ENCODE peak calls at places on chromosome 17, in four cellular contexts. D is GM12878, K is HepG2, V is K562. T is an unnamed sample.

GRCh38 chr17:68777243-68777855 is 176.2 kb upstream of the FAM20A start:
- DNase-seq in D (no peak), K (peak), V (peak), T (peak)

GRCh38 chr17:12756786-12757185 is 32.5 kb upstream of the ARHGAP44 start:
- DNase-seq in V (no peak), D (no peak), K (no peak), T (no peak)

GRCh38 chr17:29742210-29742513 is 119.5 kb upstream of the CORO6 start:
- DNase-seq in V (no peak), K (no peak), D (no peak), T (no peak)

GRCh38 chr17:4163951-4164350 is 21.0 kb downstream of the CYB5D2 start:
- DNase-seq in D (no peak), V (peak), K (no peak), T (no peak)

GRCh38 chr17:39751637-39752036 is 13.9 kb downstream of the GRB7 start:
- DNase-seq in D (no peak), V (no peak), K (no peak), T (peak)

GRCh38 chr17:75908201-75908600 is 3.5 kb upstream of the MRPL38 start:
- DNase-seq in D (no peak), V (no peak), K (no peak), T (no peak)

GRCh38 chr17:17605747-17606083 is 14.2 kb upstream of the PEMT start:
- DNase-seq in D (no peak), K (no peak), V (no peak), T (no peak)

GRCh38 chr17:48162305-48162934 is 54.9 kb downstream of the SNX11 start:
- DNase-seq in K (no peak), V (no peak), D (no peak), T (no peak)

GRCh38 chr17:56801506-56802178 is 32.1 kb downstream of the C17orf67 start:
- DNase-seq in K (no peak), V (no peak), D (no peak), T (no peak)

GRCh38 chr17:76182016-76182764 is 41.1 kb upstream of the FOXJ1 start:
- DNase-seq in V (peak), D (peak), K (peak), T (peak)

GRCh38 chr17:36703860-36704266 is 102.5 kb downstream of the MRM1 start:
- DNase-seq in D (no peak), K (no peak), V (peak), T (peak)

GRCh38 chr17:41580651-41581365 is 5.9 kb downstream of the KRT14 start:
- DNase-seq in D (no peak), V (no peak), K (no peak), T (no peak)

GRCh38 chr17:12024332-12024731 is 3.7 kb downstream of the MAP2K4 start:
- DNase-seq in K (peak), V (no peak), D (no peak), T (no peak)

GRCh38 chr17:8823279-8823678 is 24.1 kb upstream of the MFSD6L start:
- DNase-seq in V (no peak), D (no peak), K (no peak), T (no peak)

GRCh38 chr17:27956601-27957445 is 63.7 kb upstream of the LYRM9 start:
- DNase-seq in V (peak), K (no peak), D (no peak), T (peak)

GRCh38 chr17:9959377-9959981 is 54.4 kb upstream of the RCVRN start:
- DNase-seq in K (peak), D (no peak), V (peak), T (peak)

GRCh38 chr17:42354956-42355843 is 33.0 kb downstream of the STAT3 start:
- DNase-seq in D (no peak), V (no peak), K (no peak), T (no peak)

GRCh38 chr17:67718325-67718941 is 697 bp downstream of the NOL11 start:
- DNase-seq in D (no peak), V (peak), K (peak), T (peak)

GRCh38 chr17:55086635-55087058 is 118.1 kb downstream of the STXBP4 start:
- DNase-seq in V (peak), D (no peak), K (no peak), T (no peak)

GRCh38 chr17:63834431-63835166 is 7.1 kb upstream of the FTSJ3 start:
- DNase-seq in D (no peak), V (peak), K (peak), T (peak)

GRCh38 chr17:66221343-66221742 is 7.9 kb downstream of the APOH start:
- DNase-seq in V (no peak), K (no peak), D (no peak), T (no peak)

GRCh38 chr17:79651751-79652150 is 40.9 kb upstream of the RBFOX3 start:
- DNase-seq in D (no peak), K (no peak), V (no peak), T (peak)

GRCh38 chr17:3040882-3041281 is 22.5 kb downstream of the OR1D5 start:
- DNase-seq in D (no peak), K (no peak), V (no peak), T (no peak)

GRCh38 chr17:6574689-6575595 is 18.6 kb upstream of the PITPNM3 start:
- DNase-seq in K (no peak), D (peak), V (peak), T (no peak)

GRCh38 chr17:9645858-9646555 is 690 bp downstream of the USP43 start:
- DNase-seq in V (peak), D (no peak), K (peak), T (peak)

GRCh38 chr17:50908860-50909764 is 43.0 kb upstream of the TOB1 start:
- DNase-seq in K (peak), V (no peak), D (no peak), T (no peak)

GRCh38 chr17:58918879-58919278 is 163.2 kb downstream of the PPM1E start:
- DNase-seq in V (no peak), K (no peak), D (no peak), T (no peak)

GRCh38 chr17:58917228-58917627 is 161.6 kb downstream of the PPM1E start:
- DNase-seq in V (no peak), D (no peak), K (no peak), T (no peak)

GRCh38 chr17:58913971-58914769 is 158.5 kb downstream of the PPM1E start:
- DNase-seq in K (no peak), D (no peak), V (no peak), T (no peak)

GRCh38 chr17:58920773-58921172 is 165.1 kb downstream of the PPM1E start:
- DNase-seq in V (no peak), K (no peak), D (peak), T (no peak)

DNA sequence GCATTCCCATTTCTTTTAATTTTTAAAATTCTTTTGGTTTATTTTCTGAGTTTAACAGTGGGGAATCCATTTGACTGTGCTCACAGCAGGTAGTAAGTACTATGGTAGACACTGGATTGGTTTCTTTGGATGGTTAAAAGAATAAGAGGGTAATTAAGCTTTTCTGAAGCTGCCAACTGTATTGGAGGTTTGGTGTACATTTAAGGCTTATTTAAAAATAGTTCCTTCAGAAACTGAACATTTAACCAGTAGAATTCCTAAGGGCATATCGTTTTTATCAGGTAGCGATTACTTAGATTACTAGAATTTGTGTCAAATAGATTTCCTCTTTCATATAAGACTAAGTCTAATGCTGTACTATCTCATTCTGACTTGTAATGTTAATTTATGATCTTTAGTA is 162.4 kb downstream of the PPM1E start:
- DNase-seq in K (no peak), V (no peak), D (no peak), T (no peak)
- TF ChIP-seq NFIC in K (no peak), V (no peak), D (no peak), T (no peak)

GRCh38 chr17:64920419-64921172 is 1.3 kb upstream of the LRRC37A3 start:
- DNase-seq in K (peak), D (no peak), V (peak), T (no peak)
- TF ChIP-seq NFIC in K (no peak), D (no peak), V (no peak), T (no peak)

GRCh38 chr17:14947671-14948070 is 317.5 kb downstream of the PMP22 start:
- DNase-seq in V (no peak), D (no peak), K (no peak), T (no peak)
- TF ChIP-seq NFIC in V (no peak), D (no peak), K (no peak), T (no peak)

GRCh38 chr17:34511265-34511664 is 68.1 kb upstream of the TMEM132E start:
- DNase-seq in V (no peak), K (no peak), D (no peak), T (peak)
- TF ChIP-seq NFIC in V (no peak), K (no peak), D (no peak), T (no peak)

GRCh38 chr17:35056013-35056412 is 7.5 kb downstream of the RFFL start:
- DNase-seq in K (no peak), V (no peak), D (no peak), T (no peak)
- TF ChIP-seq NFIC in K (no peak), V (no peak), D (no peak), T (no peak)

DNA sequence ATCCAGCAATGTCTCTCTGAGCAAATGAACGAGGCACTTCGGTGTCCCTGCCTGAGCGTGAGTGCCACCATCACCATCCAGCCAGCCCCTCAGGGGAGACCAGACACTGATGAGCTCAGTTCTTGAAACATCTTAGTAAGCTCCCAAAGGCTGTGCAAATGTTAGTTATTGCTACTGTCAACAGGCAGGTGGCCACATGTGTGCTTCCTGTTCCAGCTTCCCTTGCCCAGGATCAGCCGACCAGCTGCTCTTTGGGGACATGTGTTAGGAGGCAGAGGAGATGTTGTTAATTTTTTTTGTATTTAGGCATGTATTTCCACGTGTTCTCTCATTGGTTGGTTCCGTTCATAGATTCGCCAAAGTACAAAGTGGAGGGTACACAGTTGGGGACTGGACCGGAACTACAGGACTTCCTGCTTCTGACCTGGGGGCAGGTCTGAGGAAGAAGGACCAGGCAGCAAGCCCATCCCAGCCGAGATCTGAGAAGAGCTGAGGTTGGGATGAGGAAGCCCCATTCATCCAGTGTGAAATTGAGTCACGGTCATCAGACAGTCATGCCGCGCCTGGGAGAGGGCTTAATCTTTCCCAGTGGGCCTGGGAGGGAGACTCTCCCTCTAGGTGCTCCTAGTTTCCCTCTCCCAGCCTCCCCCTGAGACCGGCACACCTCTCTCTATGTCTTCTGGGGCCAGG is 3.8 kb downstream of the TTYH2 start:
- DNase-seq in D (no peak), K (no peak), V (no peak), T (no peak)
- TF ChIP-seq NFIC in D (no peak), K (no peak), V (no peak), T (no peak)

GRCh38 chr17:77408284-77408683 is 267.5 kb downstream of the SEC14L1 start:
- DNase-seq in K (no peak), V (no peak), D (no peak), T (no peak)

GRCh38 chr17:77405867-77406513 is 265.2 kb downstream of the SEC14L1 start:
- DNase-seq in K (no peak), D (no peak), V (no peak), T (no peak)

GRCh38 chr17:77407321-77408277 is 266.8 kb downstream of the SEC14L1 start:
- DNase-seq in D (no peak), K (no peak), V (no peak), T (no peak)

GRCh38 chr17:77410470-77410869 is 269.7 kb downstream of the SEC14L1 start:
- DNase-seq in K (no peak), V (no peak), D (no peak), T (no peak)

DNA sequence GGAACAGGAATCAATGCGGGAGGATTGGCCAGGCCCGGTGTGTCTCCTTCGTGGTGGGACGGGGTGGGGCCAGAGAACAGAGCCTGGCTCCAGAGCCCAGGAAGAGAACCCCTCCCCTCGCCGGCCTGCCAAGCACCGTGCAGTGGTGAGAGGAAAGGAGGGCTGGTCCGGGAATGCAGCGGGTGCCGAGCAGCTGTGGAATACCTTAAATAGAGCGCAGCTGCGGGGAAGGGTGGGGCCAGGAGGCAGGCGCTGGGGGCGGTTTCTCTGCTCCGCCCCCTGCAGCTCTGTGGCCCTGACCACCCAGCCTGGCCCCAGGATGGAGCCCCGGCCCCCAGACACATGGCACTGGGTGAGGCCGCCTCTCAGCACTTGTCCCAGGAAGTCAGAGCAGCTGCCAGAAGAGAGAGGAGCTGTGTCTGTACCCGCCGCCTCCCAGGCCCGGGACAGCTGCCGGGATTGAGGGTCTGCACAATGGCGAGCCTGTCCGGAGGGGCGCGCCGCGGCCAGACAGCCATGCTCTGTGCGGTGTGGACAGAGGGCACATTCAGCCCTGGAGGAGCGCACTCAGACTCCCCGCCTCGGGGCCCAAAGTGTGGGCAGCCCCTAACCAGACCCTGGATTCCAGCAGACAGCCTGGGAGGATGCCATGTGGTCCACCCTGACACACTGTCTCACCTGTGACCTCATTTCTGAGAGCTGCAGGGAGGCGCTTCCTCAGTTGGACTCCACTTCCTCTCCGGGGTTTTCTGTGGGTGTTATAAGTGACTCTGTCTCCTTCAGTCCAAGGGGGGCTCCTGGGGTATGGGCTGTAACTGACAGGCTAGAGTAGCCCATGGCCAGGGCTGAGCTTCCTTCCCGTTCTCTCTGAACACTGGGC is 268.8 kb downstream of the SEC14L1 start:
- DNase-seq in K (no peak), D (no peak), V (no peak), T (no peak)
- TF ChIP-seq NFIC in K (no peak), D (no peak), V (no peak), T (no peak)

DNA sequence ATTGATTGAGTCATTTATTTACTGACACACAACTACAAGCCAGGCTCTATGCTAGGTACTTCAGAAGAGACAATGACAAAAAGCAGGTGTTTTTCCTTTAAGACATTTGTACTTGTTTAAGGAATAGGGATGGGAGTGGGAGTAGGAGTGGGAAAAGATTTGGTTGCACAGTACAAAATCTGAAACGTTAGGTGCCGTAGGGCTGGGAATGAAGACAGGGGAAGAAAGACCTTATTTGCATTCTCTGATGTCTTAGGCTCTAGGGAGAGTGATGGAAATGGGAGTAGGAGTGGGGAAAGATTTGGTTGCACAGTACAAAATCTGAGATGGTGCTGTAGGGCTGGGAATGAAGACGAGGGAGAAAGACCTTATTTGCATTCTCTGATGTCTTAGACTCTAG is 28.7 kb upstream of the OR4D1 start:
- DNase-seq in V (no peak), D (no peak), K (no peak), T (no peak)
- TF ChIP-seq NFIC in V (no peak), D (no peak), K (no peak), T (no peak)

T was measured in SK-N-SH.